ENCODE peak calls at places on chromosomes 6 and 20, in seven cellular contexts. U is tibial nerve; O is left ventricle myocardium inferior; C is CD8-positive, alpha-beta memory T cell; L is A549; B is breast epithelium; Y is IMR-90. S is an unnamed sample. For H3K4me1 and H3K9me3, the result is how much of the 10 kb centered on the place peaks cover.

GRCh38 chr6:93549868-93550267 is 130.5 kb upstream of the EPHA7 start:
- DNase-seq in U (no peak), O (no peak), C (no peak), L (no peak), B (no peak), Y (no peak), S (no peak)

GRCh38 chr6:136411453-136412354 is 122.1 kb upstream of the BCLAF1 start:
- DNase-seq in U (no peak), O (no peak), C (no peak), L (no peak), B (no peak), Y (no peak), S (no peak)

GRCh38 chr20:63537525-63538203 is 488 bp upstream of the PTK6 start:
- DNase-seq in U (peak), O (peak), C (peak), L (peak), B (peak), Y (peak), S (peak)

GRCh38 chr20:346640-347316 is at the start of gene NRSN2:
- DNase-seq in U (peak), O (peak), C (no peak), L (peak), B (no peak), Y (peak), S (peak)

GRCh38 chr20:33951171-33951570 is 42.5 kb upstream of the RALY start:
- DNase-seq in U (no peak), O (no peak), C (no peak), L (no peak), B (no peak), Y (no peak), S (no peak)

GRCh38 chr6:125821825-125822281 is 31.1 kb downstream of the NCOA7 start:
- DNase-seq in U (no peak), O (no peak), C (no peak), L (no peak), B (no peak), Y (no peak), S (no peak)

GRCh38 chr20:47272893-47273590 is 83.5 kb downstream of the ZMYND8 start:
- DNase-seq in U (no peak), O (no peak), C (peak), L (peak), B (no peak), Y (peak), S (no peak)

GRCh38 chr6:54481096-54481495 is 172.9 kb downstream of the TINAG start:
- DNase-seq in U (no peak), O (no peak), C (no peak), L (no peak), B (no peak), Y (no peak), S (no peak)

GRCh38 chr6:293185-294174 is 1.2 kb downstream of the DUSP22 start:
- DNase-seq in U (no peak), O (no peak), C (peak), L (no peak), B (no peak), Y (no peak), S (peak)

GRCh38 chr20:40009542-40009941 is 679.5 kb downstream of the MAFB start:
- DNase-seq in U (no peak), O (no peak), C (no peak), L (no peak), B (no peak), Y (peak), S (no peak)

GRCh38 chr20:51345601-51346101 is 196.9 kb downstream of the NFATC2 start:
- DNase-seq in U (peak), O (no peak), C (no peak), L (peak), B (no peak), Y (peak), S (no peak)

GRCh38 chr6:87401832-87402231 is 5.9 kb upstream of the CFAP206 start:
- DNase-seq in U (no peak), O (no peak), C (no peak), L (no peak), B (no peak), Y (no peak), S (no peak)

GRCh38 chr6:163231356-163232014 is 183.0 kb upstream of the QKI start:
- DNase-seq in U (no peak), O (no peak), C (no peak), L (no peak), B (no peak), Y (no peak), S (no peak)

GRCh38 chr6:11771473-11772048 is 7.0 kb downstream of the ADTRP start:
- DNase-seq in U (no peak), O (no peak), C (no peak), L (no peak), B (no peak), Y (peak), S (no peak)

GRCh38 chr6:11770546-11771466 is 7.8 kb downstream of the ADTRP start:
- DNase-seq in U (peak), O (peak), C (no peak), L (peak), B (peak), Y (peak), S (peak)

GRCh38 chr6:11773581-11773980 is 5.0 kb downstream of the ADTRP start:
- DNase-seq in U (no peak), O (no peak), C (no peak), L (no peak), B (no peak), Y (no peak), S (no peak)

GRCh38 chr6:11773013-11773412 is 5.6 kb downstream of the ADTRP start:
- DNase-seq in U (no peak), O (no peak), C (no peak), L (no peak), B (no peak), Y (no peak), S (no peak)

GRCh38 chr6:11772109-11772830 is 6.3 kb downstream of the ADTRP start:
- DNase-seq in U (no peak), O (no peak), C (no peak), L (peak), B (no peak), Y (peak), S (peak)
- H3K4me1 ChIP-seq in U (under half), O (under half), C (under half), L (under half), B (under half), Y (under half), S (under half)

GRCh38 chr6:161105408-161105807 is 113.8 kb downstream of the MAP3K4 start:
- DNase-seq in U (no peak), O (no peak), C (no peak), L (no peak), B (no peak), Y (no peak), S (no peak)

GRCh38 chr6:161103475-161103874 is 111.9 kb downstream of the MAP3K4 start:
- DNase-seq in U (no peak), O (no peak), C (no peak), L (no peak), B (no peak), Y (no peak), S (no peak)

GRCh38 chr6:161107779-161108380 is 116.3 kb downstream of the MAP3K4 start:
- DNase-seq in U (no peak), O (no peak), C (no peak), L (no peak), B (no peak), Y (no peak), S (no peak)

GRCh38 chr6:161101517-161101916 is 109.9 kb downstream of the MAP3K4 start:
- DNase-seq in U (no peak), O (no peak), C (no peak), L (no peak), B (no peak), Y (peak), S (no peak)

DNA sequence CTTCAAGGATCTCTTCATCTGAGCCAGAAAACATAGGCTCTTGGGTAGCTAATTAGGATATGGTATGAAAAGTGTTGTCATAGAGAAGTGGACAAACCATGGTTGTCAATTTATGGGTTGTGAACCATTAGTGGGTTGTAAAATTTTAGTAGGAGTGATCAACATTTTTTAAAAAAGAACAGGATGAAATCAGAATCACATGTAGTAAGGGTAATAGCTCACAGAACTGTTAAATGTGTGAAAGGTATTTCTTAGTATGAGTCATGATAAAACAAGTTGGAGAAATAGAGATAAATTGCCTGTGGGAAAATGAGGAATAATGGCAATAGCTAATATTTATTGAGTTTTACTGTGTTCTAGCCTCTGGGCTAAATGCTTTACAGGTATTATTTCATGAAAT is 113.4 kb downstream of the MAP3K4 start:
- DNase-seq in U (no peak), O (no peak), C (no peak), L (no peak), B (no peak), Y (peak), S (no peak)
- H3K27ac ChIP-seq in U (no peak), O (no peak), C (no peak), L (no peak), B (no peak), Y (no peak), S (peak)

GRCh38 chr20:15802020-15802419 is 771.2 kb downstream of the KIF16B start:
- DNase-seq in U (no peak), O (no peak), C (no peak), L (no peak), B (no peak), Y (no peak), S (no peak)
- H3K9me3 ChIP-seq in U (under half), O (under half), C (under half), L (under half), B (under half), Y (under half), S (under half)

GRCh38 chr6:108591040-108591816 is 30.5 kb downstream of the FOXO3 start:
- DNase-seq in U (no peak), O (no peak), C (no peak), L (no peak), B (no peak), Y (peak), S (no peak)
- H3K4me1 ChIP-seq in U (half or more), O (half or more), C (under half), L (under half), B (under half), Y (under half), S (half or more)

GRCh38 chr20:24813080-24813479 is 136.0 kb upstream of the CST7 start:
- DNase-seq in U (no peak), O (no peak), C (no peak), L (no peak), B (no peak), Y (no peak), S (no peak)
- H3K27ac ChIP-seq in U (no peak), O (no peak), C (no peak), L (no peak), B (no peak), Y (no peak), S (no peak)

DNA sequence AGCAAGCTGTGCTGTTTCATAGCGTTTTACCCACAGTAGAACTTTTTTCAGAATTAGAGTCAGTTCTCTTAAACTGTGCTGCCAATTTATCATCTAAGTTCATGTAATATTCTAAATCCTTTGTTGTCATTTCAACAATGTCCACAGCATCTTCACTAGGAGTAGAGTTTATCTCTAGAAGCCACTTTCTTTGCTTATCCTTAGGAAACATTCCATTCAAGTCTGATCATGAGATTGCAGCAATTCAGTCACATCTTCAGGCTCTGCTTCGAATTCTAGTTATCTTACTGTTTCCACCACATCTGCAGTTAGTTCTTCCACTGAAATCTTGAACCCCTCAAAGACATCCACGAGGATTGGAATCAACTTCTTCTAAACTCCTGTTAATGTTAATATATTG is 12.5 kb downstream of the CTNNBL1 start:
- DNase-seq in U (no peak), O (no peak), C (no peak), L (no peak), B (no peak), Y (no peak), S (no peak)
- H3K9me3 ChIP-seq in U (under half), O (under half), C (under half), L (under half), B (under half), Y (under half), S (under half)

DNA sequence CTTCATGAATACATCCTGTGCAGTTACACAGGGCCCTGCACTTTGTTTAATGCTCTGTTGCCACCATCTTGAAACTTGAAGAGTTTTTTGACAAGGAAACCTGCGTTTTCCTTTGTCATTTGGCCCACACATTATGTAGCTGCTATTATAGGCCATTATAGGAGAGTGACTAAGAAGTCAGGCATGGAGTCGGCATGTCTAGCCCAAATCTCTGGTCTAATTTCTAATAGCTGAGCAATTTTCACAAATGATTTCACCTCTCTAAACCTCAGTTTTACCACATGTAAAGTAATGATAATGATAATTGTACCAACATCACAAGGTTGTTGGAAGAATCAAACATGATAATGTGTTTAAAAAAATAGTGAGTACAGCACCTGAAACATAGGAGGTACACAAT is 67.1 kb upstream of the MYLIP start:
- DNase-seq in U (no peak), O (no peak), C (no peak), L (no peak), B (no peak), Y (no peak), S (no peak)
- H3K4me1 ChIP-seq in U (under half), O (under half), C (under half), L (under half), B (under half), Y (under half), S (under half)

GRCh38 chr20:10602141-10602660 is 71.6 kb downstream of the JAG1 start:
- DNase-seq in U (no peak), O (no peak), C (no peak), L (no peak), B (no peak), Y (no peak), S (no peak)

GRCh38 chr20:10603971-10604864 is 69.6 kb downstream of the JAG1 start:
- DNase-seq in U (peak), O (peak), C (no peak), L (peak), B (no peak), Y (peak), S (peak)

GRCh38 chr20:10605547-10606195 is 68.1 kb downstream of the JAG1 start:
- DNase-seq in U (no peak), O (no peak), C (no peak), L (no peak), B (no peak), Y (no peak), S (no peak)

GRCh38 chr20:10603378-10603777 is 70.4 kb downstream of the JAG1 start:
- DNase-seq in U (no peak), O (no peak), C (no peak), L (no peak), B (no peak), Y (no peak), S (no peak)

GRCh38 chr20:10604865-10605440 is 68.8 kb downstream of the JAG1 start:
- DNase-seq in U (no peak), O (no peak), C (no peak), L (no peak), B (no peak), Y (no peak), S (no peak)
- H3K27ac ChIP-seq in U (peak), O (peak), C (no peak), L (peak), B (peak), Y (peak), S (peak)

DNA sequence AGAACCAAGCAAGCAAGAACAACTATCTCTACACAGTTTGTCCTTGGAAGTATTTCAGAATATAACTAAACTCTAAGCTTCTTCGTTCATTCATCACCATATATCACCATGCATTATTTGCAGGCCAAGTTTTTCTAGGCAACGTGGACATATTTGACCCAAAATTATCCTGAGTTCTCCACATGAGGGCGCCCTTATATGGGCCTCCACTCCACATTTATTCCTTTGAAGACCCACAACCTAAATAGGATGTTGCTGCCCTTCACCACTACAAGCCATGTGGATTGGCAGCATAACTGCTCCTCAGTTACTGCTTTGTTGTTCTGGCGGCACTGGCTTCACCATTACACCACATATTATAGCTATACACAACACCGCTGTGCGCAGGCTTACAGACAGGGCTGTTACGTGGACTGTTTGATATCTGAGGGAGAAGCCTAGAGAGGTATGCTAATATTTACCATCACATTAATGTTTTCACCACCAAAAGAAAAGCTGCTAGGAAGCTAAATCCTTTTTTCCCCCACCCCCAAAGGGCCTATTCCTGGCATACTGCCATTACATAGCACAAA is 411.8 kb downstream of the C6orf118 start:
- DNase-seq in U (no peak), O (no peak), C (no peak), L (no peak), B (no peak), Y (no peak), S (no peak)
- H3K9me3 ChIP-seq in U (under half), O (under half), C (under half), L (under half), B (under half), Y (under half), S (under half)

GRCh38 chr6:105648276-105648675 is 245.4 kb upstream of the PREP start:
- DNase-seq in U (no peak), O (no peak), C (peak), L (no peak), B (no peak), Y (no peak), S (no peak)

GRCh38 chr6:105649192-105649591 is 246.3 kb upstream of the PREP start:
- DNase-seq in U (no peak), O (no peak), C (no peak), L (no peak), B (no peak), Y (no peak), S (no peak)

GRCh38 chr6:105651969-105652368 is 249.1 kb upstream of the PREP start:
- DNase-seq in U (no peak), O (no peak), C (no peak), L (no peak), B (no peak), Y (no peak), S (no peak)

GRCh38 chr6:105646391-105646867 is 243.5 kb upstream of the PREP start:
- DNase-seq in U (no peak), O (no peak), C (peak), L (no peak), B (no peak), Y (peak), S (no peak)

GRCh38 chr6:105650367-105650766 is 247.5 kb upstream of the PREP start:
- DNase-seq in U (no peak), O (no peak), C (no peak), L (no peak), B (no peak), Y (no peak), S (no peak)
- H3K4me1 ChIP-seq in U (under half), O (under half), C (half or more), L (under half), B (under half), Y (under half), S (under half)